ENCODE peak calls at places on chromosomes 4 and X, in nine cellular contexts. One of them, this sample, is unnamed.

GRCh38 chr4:146243141-146243882 is 29.0 kb downstream of the REELD1 start:
- DNase-seq in IMR-90: peak
- DNase-seq in BE2C: no peak
- DNase-seq in retinal pigment epithelial cell: no peak
- DNase-seq in breast epithelium: no peak
- DNase-seq in A549: peak
- DNase-seq in AG10803: no peak
- DNase-seq in CD8-positive, alpha-beta T cell: peak
- DNase-seq in cardiac fibroblast: peak
- DNase-seq in this sample: no peak

GRCh38 chrX:124594017-124594651 is 247.8 kb downstream of the SH2D1A start:
- DNase-seq in retinal pigment epithelial cell: no peak
- DNase-seq in BE2C: no peak
- DNase-seq in breast epithelium: no peak
- DNase-seq in cardiac fibroblast: no peak
- DNase-seq in A549: no peak
- DNase-seq in CD8-positive, alpha-beta T cell: no peak
- DNase-seq in IMR-90: no peak
- DNase-seq in AG10803: no peak
- DNase-seq in this sample: no peak

GRCh38 chr4:5812506-5813229 is 80.2 kb downstream of the CRMP1 start:
- DNase-seq in CD8-positive, alpha-beta T cell: no peak
- DNase-seq in breast epithelium: peak
- DNase-seq in cardiac fibroblast: peak
- DNase-seq in AG10803: peak
- DNase-seq in retinal pigment epithelial cell: no peak
- DNase-seq in IMR-90: peak
- DNase-seq in BE2C: peak
- DNase-seq in A549: peak
- DNase-seq in this sample: peak

GRCh38 chr4:20639346-20639745 is 60.9 kb upstream of the PACRGL start:
- DNase-seq in retinal pigment epithelial cell: no peak
- DNase-seq in A549: no peak
- DNase-seq in AG10803: no peak
- DNase-seq in CD8-positive, alpha-beta T cell: no peak
- DNase-seq in breast epithelium: no peak
- DNase-seq in cardiac fibroblast: no peak
- DNase-seq in BE2C: no peak
- DNase-seq in IMR-90: no peak
- DNase-seq in this sample: no peak

GRCh38 chrX:46873746-46874145 is 36.9 kb downstream of the RP2 start:
- DNase-seq in A549: no peak
- DNase-seq in cardiac fibroblast: peak
- DNase-seq in IMR-90: peak
- DNase-seq in retinal pigment epithelial cell: no peak
- DNase-seq in AG10803: no peak
- DNase-seq in CD8-positive, alpha-beta T cell: no peak
- DNase-seq in BE2C: no peak
- DNase-seq in breast epithelium: no peak
- DNase-seq in this sample: no peak

GRCh38 chr4:153318696-153319320 is 25.7 kb upstream of the MND1 start:
- DNase-seq in IMR-90: peak
- DNase-seq in A549: peak
- DNase-seq in cardiac fibroblast: peak
- DNase-seq in breast epithelium: no peak
- DNase-seq in AG10803: peak
- DNase-seq in retinal pigment epithelial cell: peak
- DNase-seq in BE2C: peak
- DNase-seq in CD8-positive, alpha-beta T cell: no peak
- DNase-seq in this sample: no peak

GRCh38 chrX:107619836-107620235 is 8.5 kb upstream of the PRPS1 start:
- DNase-seq in cardiac fibroblast: peak
- DNase-seq in retinal pigment epithelial cell: no peak
- DNase-seq in IMR-90: peak
- DNase-seq in CD8-positive, alpha-beta T cell: no peak
- DNase-seq in AG10803: peak
- DNase-seq in BE2C: no peak
- DNase-seq in breast epithelium: no peak
- DNase-seq in A549: no peak
- DNase-seq in this sample: no peak

GRCh38 chr4:167955006-167955405 is 137.3 kb upstream of the ANXA10 start:
- DNase-seq in AG10803: no peak
- DNase-seq in retinal pigment epithelial cell: no peak
- DNase-seq in A549: no peak
- DNase-seq in breast epithelium: no peak
- DNase-seq in IMR-90: no peak
- DNase-seq in cardiac fibroblast: no peak
- DNase-seq in CD8-positive, alpha-beta T cell: no peak
- DNase-seq in BE2C: no peak
- DNase-seq in this sample: no peak

GRCh38 chr4:163343604-163344146 is at the start of gene NPY5R:
- DNase-seq in AG10803: no peak
- DNase-seq in cardiac fibroblast: no peak
- DNase-seq in breast epithelium: no peak
- DNase-seq in IMR-90: no peak
- DNase-seq in retinal pigment epithelial cell: no peak
- DNase-seq in BE2C: peak
- DNase-seq in CD8-positive, alpha-beta T cell: no peak
- DNase-seq in A549: no peak
- DNase-seq in this sample: no peak

GRCh38 chrX:74351760-74352159 is 47.8 kb downstream of the ZCCHC13 start:
- DNase-seq in retinal pigment epithelial cell: no peak
- DNase-seq in CD8-positive, alpha-beta T cell: no peak
- DNase-seq in breast epithelium: no peak
- DNase-seq in AG10803: peak
- DNase-seq in BE2C: no peak
- DNase-seq in cardiac fibroblast: no peak
- DNase-seq in A549: no peak
- DNase-seq in IMR-90: peak
- DNase-seq in this sample: no peak

GRCh38 chr4:19151684-19152083 is 1100.0 kb upstream of the SLIT2 start:
- DNase-seq in retinal pigment epithelial cell: no peak
- DNase-seq in A549: no peak
- DNase-seq in AG10803: no peak
- DNase-seq in CD8-positive, alpha-beta T cell: no peak
- DNase-seq in breast epithelium: no peak
- DNase-seq in BE2C: no peak
- DNase-seq in cardiac fibroblast: no peak
- DNase-seq in IMR-90: no peak
- DNase-seq in this sample: no peak

GRCh38 chrX:7390446-7390845 is 242.5 kb upstream of the PUDP start:
- DNase-seq in retinal pigment epithelial cell: no peak
- DNase-seq in AG10803: peak
- DNase-seq in BE2C: no peak
- DNase-seq in cardiac fibroblast: peak
- DNase-seq in A549: no peak
- DNase-seq in IMR-90: no peak
- DNase-seq in breast epithelium: no peak
- DNase-seq in CD8-positive, alpha-beta T cell: no peak
- DNase-seq in this sample: no peak

GRCh38 chrX:123818243-123818642 is 41.6 kb upstream of the XIAP start:
- DNase-seq in retinal pigment epithelial cell: no peak
- DNase-seq in AG10803: peak
- DNase-seq in IMR-90: peak
- DNase-seq in breast epithelium: no peak
- DNase-seq in CD8-positive, alpha-beta T cell: no peak
- DNase-seq in BE2C: no peak
- DNase-seq in cardiac fibroblast: peak
- DNase-seq in A549: peak
- DNase-seq in this sample: peak

GRCh38 chrX:72365126-72365525 is 59.4 kb upstream of the CITED1 start:
- DNase-seq in retinal pigment epithelial cell: no peak
- DNase-seq in cardiac fibroblast: no peak
- DNase-seq in AG10803: no peak
- DNase-seq in BE2C: no peak
- DNase-seq in A549: no peak
- DNase-seq in IMR-90: no peak
- DNase-seq in CD8-positive, alpha-beta T cell: no peak
- DNase-seq in breast epithelium: no peak
- DNase-seq in this sample: no peak

GRCh38 chrX:47091149-47091775 is 13.0 kb downstream of the RGN start:
- DNase-seq in cardiac fibroblast: no peak
- DNase-seq in BE2C: no peak
- DNase-seq in retinal pigment epithelial cell: peak
- DNase-seq in A549: no peak
- DNase-seq in breast epithelium: no peak
- DNase-seq in CD8-positive, alpha-beta T cell: no peak
- DNase-seq in AG10803: peak
- DNase-seq in IMR-90: peak
- DNase-seq in this sample: no peak

GRCh38 chr4:82287720-82288119 is 86.1 kb downstream of the HNRNPD start:
- DNase-seq in IMR-90: no peak
- DNase-seq in CD8-positive, alpha-beta T cell: no peak
- DNase-seq in A549: no peak
- DNase-seq in AG10803: no peak
- DNase-seq in retinal pigment epithelial cell: no peak
- DNase-seq in BE2C: no peak
- DNase-seq in breast epithelium: no peak
- DNase-seq in cardiac fibroblast: no peak
- DNase-seq in this sample: no peak

GRCh38 chr4:142293536-142293935 is 552.6 kb downstream of the INPP4B start:
- DNase-seq in A549: no peak
- DNase-seq in breast epithelium: no peak
- DNase-seq in AG10803: no peak
- DNase-seq in CD8-positive, alpha-beta T cell: no peak
- DNase-seq in BE2C: no peak
- DNase-seq in retinal pigment epithelial cell: no peak
- DNase-seq in IMR-90: peak
- DNase-seq in cardiac fibroblast: peak
- DNase-seq in this sample: no peak

GRCh38 chr4:128854433-128854832 is 44.9 kb downstream of the JADE1 start:
- DNase-seq in A549: no peak
- DNase-seq in breast epithelium: no peak
- DNase-seq in CD8-positive, alpha-beta T cell: peak
- DNase-seq in cardiac fibroblast: peak
- DNase-seq in BE2C: no peak
- DNase-seq in AG10803: peak
- DNase-seq in IMR-90: peak
- DNase-seq in retinal pigment epithelial cell: no peak
- DNase-seq in this sample: peak

GRCh38 chr4:81214518-81215218 is 354 bp downstream of the PRKG2 start:
- DNase-seq in A549: peak
- DNase-seq in breast epithelium: no peak
- DNase-seq in cardiac fibroblast: peak
- DNase-seq in AG10803: peak
- DNase-seq in IMR-90: peak
- DNase-seq in retinal pigment epithelial cell: no peak
- DNase-seq in CD8-positive, alpha-beta T cell: no peak
- DNase-seq in BE2C: no peak
- DNase-seq in this sample: no peak

GRCh38 chr4:114694770-114695169 is 96.2 kb downstream of the UGT8 start:
- DNase-seq in IMR-90: peak
- DNase-seq in breast epithelium: no peak
- DNase-seq in retinal pigment epithelial cell: no peak
- DNase-seq in AG10803: peak
- DNase-seq in cardiac fibroblast: peak
- DNase-seq in A549: peak
- DNase-seq in CD8-positive, alpha-beta T cell: no peak
- DNase-seq in BE2C: no peak
- DNase-seq in this sample: no peak

GRCh38 chr4:8203817-8204216 is 4.7 kb downstream of the SH3TC1 start:
- DNase-seq in cardiac fibroblast: no peak
- DNase-seq in AG10803: no peak
- DNase-seq in breast epithelium: no peak
- DNase-seq in IMR-90: no peak
- DNase-seq in CD8-positive, alpha-beta T cell: no peak
- DNase-seq in retinal pigment epithelial cell: no peak
- DNase-seq in BE2C: no peak
- DNase-seq in A549: no peak
- DNase-seq in this sample: no peak
- H3K4me3 ChIP-seq in cardiac fibroblast: no peak
- H3K4me3 ChIP-seq in AG10803: no peak
- H3K4me3 ChIP-seq in breast epithelium: no peak
- H3K4me3 ChIP-seq in IMR-90: no peak
- H3K4me3 ChIP-seq in CD8-positive, alpha-beta T cell: no peak
- H3K4me3 ChIP-seq in retinal pigment epithelial cell: no peak
- H3K4me3 ChIP-seq in BE2C: no peak
- H3K4me3 ChIP-seq in A549: no peak
- H3K4me3 ChIP-seq in this sample: no peak

GRCh38 chr4:118682928-118683327 is 2.3 kb upstream of the METTL14 start:
- DNase-seq in BE2C: peak
- DNase-seq in CD8-positive, alpha-beta T cell: no peak
- DNase-seq in cardiac fibroblast: peak
- DNase-seq in retinal pigment epithelial cell: no peak
- DNase-seq in AG10803: peak
- DNase-seq in IMR-90: peak
- DNase-seq in A549: peak
- DNase-seq in breast epithelium: no peak
- DNase-seq in this sample: no peak

GRCh38 chr4:118680808-118681207 is 4.4 kb upstream of the METTL14 start:
- DNase-seq in cardiac fibroblast: no peak
- DNase-seq in A549: peak
- DNase-seq in breast epithelium: no peak
- DNase-seq in AG10803: no peak
- DNase-seq in IMR-90: no peak
- DNase-seq in retinal pigment epithelial cell: no peak
- DNase-seq in CD8-positive, alpha-beta T cell: no peak
- DNase-seq in BE2C: peak
- DNase-seq in this sample: no peak

GRCh38 chr4:118683513-118683912 is 1.7 kb upstream of the METTL14 start:
- DNase-seq in IMR-90: no peak
- DNase-seq in A549: peak
- DNase-seq in retinal pigment epithelial cell: no peak
- DNase-seq in BE2C: peak
- DNase-seq in CD8-positive, alpha-beta T cell: no peak
- DNase-seq in breast epithelium: no peak
- DNase-seq in cardiac fibroblast: peak
- DNase-seq in AG10803: no peak
- DNase-seq in this sample: no peak

GRCh38 chr4:118684873-118685811 is at the start of gene METTL14:
- DNase-seq in breast epithelium: peak
- DNase-seq in AG10803: peak
- DNase-seq in retinal pigment epithelial cell: peak
- DNase-seq in IMR-90: peak
- DNase-seq in CD8-positive, alpha-beta T cell: peak
- DNase-seq in cardiac fibroblast: peak
- DNase-seq in BE2C: peak
- DNase-seq in A549: peak
- DNase-seq in this sample: peak
- TF ChIP-seq CTCF in breast epithelium: peak
- TF ChIP-seq CTCF in AG10803: peak
- TF ChIP-seq CTCF in retinal pigment epithelial cell: no peak
- TF ChIP-seq CTCF in IMR-90: peak
- TF ChIP-seq CTCF in CD8-positive, alpha-beta T cell: no peak
- TF ChIP-seq CTCF in cardiac fibroblast: no peak
- TF ChIP-seq CTCF in BE2C: no peak
- TF ChIP-seq CTCF in A549: no peak
- TF ChIP-seq CTCF in this sample: peak

GRCh38 chrX:24117288-24117687 is 32.2 kb upstream of the ZFX start:
- DNase-seq in retinal pigment epithelial cell: peak
- DNase-seq in BE2C: no peak
- DNase-seq in CD8-positive, alpha-beta T cell: no peak
- DNase-seq in cardiac fibroblast: peak
- DNase-seq in breast epithelium: no peak
- DNase-seq in IMR-90: peak
- DNase-seq in A549: peak
- DNase-seq in AG10803: peak
- DNase-seq in this sample: no peak
- H3K4me3 ChIP-seq in retinal pigment epithelial cell: no peak
- H3K4me3 ChIP-seq in BE2C: no peak
- H3K4me3 ChIP-seq in CD8-positive, alpha-beta T cell: no peak
- H3K4me3 ChIP-seq in cardiac fibroblast: no peak
- H3K4me3 ChIP-seq in breast epithelium: no peak
- H3K4me3 ChIP-seq in IMR-90: no peak
- H3K4me3 ChIP-seq in A549: no peak
- H3K4me3 ChIP-seq in AG10803: peak
- H3K4me3 ChIP-seq in this sample: no peak

GRCh38 chr4:41934813-41935651 is at the start of gene TMEM33:
- DNase-seq in BE2C: peak
- DNase-seq in CD8-positive, alpha-beta T cell: peak
- DNase-seq in cardiac fibroblast: peak
- DNase-seq in A549: peak
- DNase-seq in retinal pigment epithelial cell: peak
- DNase-seq in breast epithelium: peak
- DNase-seq in AG10803: peak
- DNase-seq in IMR-90: peak
- DNase-seq in this sample: peak
- TF ChIP-seq CTCF in BE2C: no peak
- TF ChIP-seq CTCF in CD8-positive, alpha-beta T cell: no peak
- TF ChIP-seq CTCF in cardiac fibroblast: peak
- TF ChIP-seq CTCF in A549: no peak
- TF ChIP-seq CTCF in retinal pigment epithelial cell: no peak
- TF ChIP-seq CTCF in breast epithelium: peak
- TF ChIP-seq CTCF in AG10803: no peak
- TF ChIP-seq CTCF in IMR-90: no peak
- TF ChIP-seq CTCF in this sample: peak

This sample was measured in AG04449.